ENCODE peak calls at places on chromosome 1, in nine cellular contexts. One of them, this sample, is unnamed. For H3K9me3 and H3K4me1, the result is how much of the 10 kb centered on the place peaks cover.

GRCh38 chr1:231626951-231627614 is 493 bp downstream of the DISC1 start:
- DNase-seq in pancreas: peak
- DNase-seq in RWPE2: no peak
- DNase-seq in GM23248: peak
- DNase-seq in breast epithelium: peak
- DNase-seq in uterus: peak
- DNase-seq in CD4-positive, alpha-beta memory T cell: peak
- DNase-seq in tibial artery: peak
- DNase-seq in fibroblast of lung: peak
- DNase-seq in this sample: peak

GRCh38 chr1:179082308-179083030 is 599 bp downstream of the TOR3A start:
- DNase-seq in GM23248: peak
- DNase-seq in uterus: peak
- DNase-seq in fibroblast of lung: no peak
- DNase-seq in breast epithelium: no peak
- DNase-seq in pancreas: peak
- DNase-seq in CD4-positive, alpha-beta memory T cell: peak
- DNase-seq in RWPE2: no peak
- DNase-seq in tibial artery: no peak
- DNase-seq in this sample: no peak

GRCh38 chr1:155678027-155678426 is 10.5 kb downstream of the YY1AP1 start:
- DNase-seq in CD4-positive, alpha-beta memory T cell: no peak
- DNase-seq in fibroblast of lung: no peak
- DNase-seq in RWPE2: no peak
- DNase-seq in pancreas: no peak
- DNase-seq in GM23248: no peak
- DNase-seq in breast epithelium: no peak
- DNase-seq in uterus: no peak
- DNase-seq in tibial artery: no peak
- DNase-seq in this sample: no peak

GRCh38 chr1:77281491-77282186 is at the start of gene AK5:
- DNase-seq in CD4-positive, alpha-beta memory T cell: peak
- DNase-seq in breast epithelium: no peak
- DNase-seq in tibial artery: no peak
- DNase-seq in pancreas: no peak
- DNase-seq in RWPE2: no peak
- DNase-seq in uterus: no peak
- DNase-seq in GM23248: peak
- DNase-seq in fibroblast of lung: peak
- DNase-seq in this sample: no peak

GRCh38 chr1:114522264-114522575 is 11.2 kb upstream of the TRIM33 start:
- DNase-seq in fibroblast of lung: peak
- DNase-seq in RWPE2: no peak
- DNase-seq in uterus: no peak
- DNase-seq in pancreas: no peak
- DNase-seq in GM23248: no peak
- DNase-seq in breast epithelium: no peak
- DNase-seq in tibial artery: no peak
- DNase-seq in CD4-positive, alpha-beta memory T cell: no peak
- DNase-seq in this sample: no peak

GRCh38 chr1:85224734-85225623 is 24.2 kb upstream of the SYDE2 start:
- DNase-seq in RWPE2: no peak
- DNase-seq in breast epithelium: no peak
- DNase-seq in fibroblast of lung: no peak
- DNase-seq in uterus: no peak
- DNase-seq in tibial artery: no peak
- DNase-seq in GM23248: no peak
- DNase-seq in CD4-positive, alpha-beta memory T cell: no peak
- DNase-seq in pancreas: peak
- DNase-seq in this sample: no peak

GRCh38 chr1:19974822-19975416 is 4.5 kb downstream of the PLA2G2A start:
- DNase-seq in RWPE2: no peak
- DNase-seq in fibroblast of lung: peak
- DNase-seq in breast epithelium: no peak
- DNase-seq in GM23248: peak
- DNase-seq in pancreas: no peak
- DNase-seq in uterus: peak
- DNase-seq in tibial artery: peak
- DNase-seq in CD4-positive, alpha-beta memory T cell: peak
- DNase-seq in this sample: no peak

GRCh38 chr1:21924503-21925005 is 12.6 kb downstream of the HSPG2 start:
- DNase-seq in RWPE2: no peak
- DNase-seq in fibroblast of lung: no peak
- DNase-seq in GM23248: peak
- DNase-seq in pancreas: no peak
- DNase-seq in breast epithelium: no peak
- DNase-seq in CD4-positive, alpha-beta memory T cell: no peak
- DNase-seq in uterus: peak
- DNase-seq in tibial artery: no peak
- DNase-seq in this sample: no peak

GRCh38 chr1:247324913-247325312 is 6.8 kb downstream of the ZNF496 start:
- DNase-seq in uterus: no peak
- DNase-seq in pancreas: no peak
- DNase-seq in GM23248: no peak
- DNase-seq in tibial artery: no peak
- DNase-seq in CD4-positive, alpha-beta memory T cell: no peak
- DNase-seq in breast epithelium: no peak
- DNase-seq in fibroblast of lung: no peak
- DNase-seq in RWPE2: no peak
- DNase-seq in this sample: no peak

GRCh38 chr1:30063621-30064280 is 659.6 kb downstream of the MATN1 start:
- DNase-seq in GM23248: no peak
- DNase-seq in fibroblast of lung: no peak
- DNase-seq in RWPE2: no peak
- DNase-seq in pancreas: no peak
- DNase-seq in CD4-positive, alpha-beta memory T cell: no peak
- DNase-seq in breast epithelium: no peak
- DNase-seq in tibial artery: peak
- DNase-seq in uterus: no peak
- DNase-seq in this sample: no peak

GRCh38 chr1:88892146-88892877 is 945 bp upstream of the GTF2B start:
- DNase-seq in uterus: no peak
- DNase-seq in GM23248: peak
- DNase-seq in RWPE2: no peak
- DNase-seq in CD4-positive, alpha-beta memory T cell: peak
- DNase-seq in breast epithelium: no peak
- DNase-seq in pancreas: no peak
- DNase-seq in fibroblast of lung: peak
- DNase-seq in tibial artery: no peak
- DNase-seq in this sample: no peak

GRCh38 chr1:56081151-56081550 is 498.2 kb downstream of the PLPP3 start:
- DNase-seq in uterus: peak
- DNase-seq in fibroblast of lung: peak
- DNase-seq in GM23248: peak
- DNase-seq in CD4-positive, alpha-beta memory T cell: no peak
- DNase-seq in breast epithelium: no peak
- DNase-seq in RWPE2: no peak
- DNase-seq in pancreas: no peak
- DNase-seq in tibial artery: no peak
- DNase-seq in this sample: no peak

GRCh38 chr1:105608713-105609112 is 1447.8 kb upstream of the PRMT6 start:
- DNase-seq in CD4-positive, alpha-beta memory T cell: no peak
- DNase-seq in pancreas: no peak
- DNase-seq in uterus: no peak
- DNase-seq in GM23248: peak
- DNase-seq in RWPE2: no peak
- DNase-seq in tibial artery: no peak
- DNase-seq in breast epithelium: no peak
- DNase-seq in fibroblast of lung: no peak
- DNase-seq in this sample: no peak

GRCh38 chr1:22502167-22502566 is 50.5 kb downstream of the ZBTB40 start:
- DNase-seq in RWPE2: no peak
- DNase-seq in pancreas: no peak
- DNase-seq in fibroblast of lung: no peak
- DNase-seq in GM23248: no peak
- DNase-seq in CD4-positive, alpha-beta memory T cell: no peak
- DNase-seq in breast epithelium: no peak
- DNase-seq in uterus: no peak
- DNase-seq in tibial artery: no peak
- DNase-seq in this sample: no peak

DNA sequence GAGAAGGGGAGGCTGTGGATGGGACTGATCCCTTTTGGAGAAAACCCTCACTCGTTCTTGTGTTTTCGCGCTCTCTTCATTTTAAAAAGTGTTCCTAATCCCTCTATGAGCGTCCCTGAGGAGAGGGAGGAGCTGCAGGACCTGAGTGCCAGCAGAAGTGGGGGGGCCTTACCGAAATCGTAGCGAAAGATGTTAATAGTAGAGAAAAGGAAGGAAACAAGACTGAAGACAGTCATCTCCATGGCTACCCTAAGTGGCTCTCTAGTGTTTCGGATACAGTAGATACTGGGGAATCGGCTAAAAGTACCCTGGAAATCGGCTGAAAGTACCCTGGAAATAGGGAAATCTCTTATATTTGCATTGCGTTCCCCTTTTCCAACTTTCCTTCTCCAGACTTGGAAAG is 338 bp upstream of the DSTYK start:
- DNase-seq in RWPE2: no peak
- DNase-seq in breast epithelium: no peak
- DNase-seq in tibial artery: no peak
- DNase-seq in pancreas: no peak
- DNase-seq in GM23248: no peak
- DNase-seq in CD4-positive, alpha-beta memory T cell: no peak
- DNase-seq in fibroblast of lung: no peak
- DNase-seq in uterus: no peak
- DNase-seq in this sample: no peak
- H3K27ac ChIP-seq in RWPE2: peak
- H3K27ac ChIP-seq in breast epithelium: peak
- H3K27ac ChIP-seq in tibial artery: peak
- H3K27ac ChIP-seq in pancreas: peak
- H3K27ac ChIP-seq in GM23248: peak
- H3K27ac ChIP-seq in CD4-positive, alpha-beta memory T cell: peak
- H3K27ac ChIP-seq in fibroblast of lung: peak
- H3K27ac ChIP-seq in uterus: peak
- H3K27ac ChIP-seq in this sample: peak

DNA sequence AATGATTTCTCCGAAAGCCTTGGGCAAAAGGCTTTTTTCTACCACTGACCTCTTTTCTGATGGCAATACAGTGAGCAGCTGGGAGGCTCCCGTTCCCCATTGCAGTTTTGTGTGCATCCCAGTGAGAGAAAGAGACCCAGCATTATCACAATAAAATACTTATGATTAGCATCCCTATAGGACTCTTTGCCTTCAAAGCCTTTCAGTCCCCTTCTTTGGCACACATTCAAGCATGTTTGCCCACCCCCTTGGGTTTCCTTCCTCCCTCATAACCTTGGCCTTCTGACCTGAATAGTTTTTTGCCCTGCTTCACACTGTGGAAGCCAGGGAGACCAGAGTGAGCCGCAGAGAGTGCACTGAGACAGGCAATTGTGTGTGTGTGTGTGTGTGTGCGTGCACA is 13.1 kb upstream of the PLXNA2 start:
- DNase-seq in uterus: no peak
- DNase-seq in CD4-positive, alpha-beta memory T cell: no peak
- DNase-seq in pancreas: no peak
- DNase-seq in breast epithelium: no peak
- DNase-seq in GM23248: no peak
- DNase-seq in fibroblast of lung: no peak
- DNase-seq in tibial artery: no peak
- DNase-seq in RWPE2: no peak
- DNase-seq in this sample: no peak
- H3K9me3 ChIP-seq in uterus: under half
- H3K9me3 ChIP-seq in CD4-positive, alpha-beta memory T cell: under half
- H3K9me3 ChIP-seq in pancreas: under half
- H3K9me3 ChIP-seq in breast epithelium: under half
- H3K9me3 ChIP-seq in GM23248: under half
- H3K9me3 ChIP-seq in fibroblast of lung: under half
- H3K9me3 ChIP-seq in tibial artery: under half
- H3K9me3 ChIP-seq in RWPE2: under half
- H3K9me3 ChIP-seq in this sample: under half

GRCh38 chr1:209413062-209413461 is 170.5 kb upstream of the CAMK1G start:
- DNase-seq in RWPE2: no peak
- DNase-seq in pancreas: no peak
- DNase-seq in CD4-positive, alpha-beta memory T cell: no peak
- DNase-seq in breast epithelium: no peak
- DNase-seq in GM23248: no peak
- DNase-seq in tibial artery: no peak
- DNase-seq in fibroblast of lung: no peak
- DNase-seq in uterus: no peak
- DNase-seq in this sample: no peak

GRCh38 chr1:209416660-209417059 is 166.9 kb upstream of the CAMK1G start:
- DNase-seq in RWPE2: no peak
- DNase-seq in uterus: no peak
- DNase-seq in CD4-positive, alpha-beta memory T cell: no peak
- DNase-seq in breast epithelium: no peak
- DNase-seq in pancreas: no peak
- DNase-seq in fibroblast of lung: no peak
- DNase-seq in GM23248: no peak
- DNase-seq in tibial artery: no peak
- DNase-seq in this sample: no peak

GRCh38 chr1:209416009-209416408 is 167.5 kb upstream of the CAMK1G start:
- DNase-seq in uterus: no peak
- DNase-seq in CD4-positive, alpha-beta memory T cell: no peak
- DNase-seq in GM23248: no peak
- DNase-seq in RWPE2: peak
- DNase-seq in fibroblast of lung: peak
- DNase-seq in breast epithelium: no peak
- DNase-seq in tibial artery: no peak
- DNase-seq in pancreas: no peak
- DNase-seq in this sample: no peak

GRCh38 chr1:209412566-209412965 is 170.9 kb upstream of the CAMK1G start:
- DNase-seq in CD4-positive, alpha-beta memory T cell: no peak
- DNase-seq in uterus: no peak
- DNase-seq in GM23248: no peak
- DNase-seq in fibroblast of lung: no peak
- DNase-seq in breast epithelium: no peak
- DNase-seq in tibial artery: no peak
- DNase-seq in pancreas: no peak
- DNase-seq in RWPE2: no peak
- DNase-seq in this sample: no peak

DNA sequence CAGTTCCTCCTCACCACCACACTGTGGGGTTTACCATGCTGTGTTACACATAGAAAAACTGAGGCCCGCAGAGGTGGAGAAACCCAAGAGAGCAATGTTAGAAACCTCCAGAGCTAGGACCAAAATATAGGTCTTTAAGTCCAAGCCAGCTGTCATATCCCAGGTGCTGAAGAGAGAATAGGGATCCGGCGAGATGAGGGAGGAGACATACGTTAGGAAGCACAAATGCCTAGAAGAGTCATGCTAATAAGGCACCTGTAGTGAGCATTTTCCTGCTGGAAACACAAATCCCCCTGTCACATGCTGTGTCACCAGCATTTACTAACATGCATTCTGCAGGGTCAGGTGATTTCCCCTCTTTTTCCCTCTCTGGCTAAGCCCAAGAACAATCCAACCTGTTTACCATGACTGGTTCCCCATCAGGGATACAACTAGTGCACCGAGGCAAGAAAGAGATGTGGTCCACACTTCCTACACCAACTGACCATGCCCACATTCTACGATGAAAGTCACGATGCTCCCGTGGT is 168.6 kb upstream of the CAMK1G start:
- DNase-seq in fibroblast of lung: no peak
- DNase-seq in GM23248: no peak
- DNase-seq in breast epithelium: no peak
- DNase-seq in uterus: no peak
- DNase-seq in tibial artery: no peak
- DNase-seq in pancreas: no peak
- DNase-seq in CD4-positive, alpha-beta memory T cell: no peak
- DNase-seq in RWPE2: no peak
- DNase-seq in this sample: no peak
- H3K4me1 ChIP-seq in fibroblast of lung: under half
- H3K4me1 ChIP-seq in GM23248: under half
- H3K4me1 ChIP-seq in breast epithelium: under half
- H3K4me1 ChIP-seq in uterus: under half
- H3K4me1 ChIP-seq in tibial artery: under half
- H3K4me1 ChIP-seq in pancreas: under half
- H3K4me1 ChIP-seq in CD4-positive, alpha-beta memory T cell: under half
- H3K4me1 ChIP-seq in RWPE2: half or more
- H3K4me1 ChIP-seq in this sample: under half

GRCh38 chr1:115912116-115912515 is 64.2 kb upstream of the SLC22A15 start:
- DNase-seq in tibial artery: no peak
- DNase-seq in breast epithelium: no peak
- DNase-seq in pancreas: no peak
- DNase-seq in RWPE2: no peak
- DNase-seq in fibroblast of lung: no peak
- DNase-seq in CD4-positive, alpha-beta memory T cell: no peak
- DNase-seq in uterus: no peak
- DNase-seq in GM23248: no peak
- DNase-seq in this sample: no peak
- H3K27ac ChIP-seq in tibial artery: no peak
- H3K27ac ChIP-seq in breast epithelium: no peak
- H3K27ac ChIP-seq in pancreas: no peak
- H3K27ac ChIP-seq in RWPE2: no peak
- H3K27ac ChIP-seq in fibroblast of lung: no peak
- H3K27ac ChIP-seq in CD4-positive, alpha-beta memory T cell: no peak
- H3K27ac ChIP-seq in uterus: no peak
- H3K27ac ChIP-seq in GM23248: no peak
- H3K27ac ChIP-seq in this sample: no peak

This sample was measured in thoracic aorta.